ENCODE peak calls at places on chromosomes 5 and 9, in five cellular contexts. W, T, U, Z and H are unnamed samples.

GRCh38 chr5:39114155-39114554 is 40.0 kb upstream of the RICTOR start:
- DNase-seq in W (no peak), T (no peak), U (no peak), Z (no peak), H (no peak)

GRCh38 chr9:100561256-100561655 is 16.6 kb upstream of the CAVIN4 start:
- DNase-seq in W (no peak), T (no peak), U (no peak), Z (no peak), H (no peak)

GRCh38 chr9:113471566-113471965 is 8.0 kb downstream of the RGS3 start:
- DNase-seq in W (no peak), T (no peak), U (no peak), Z (no peak), H (no peak)

GRCh38 chr5:75054110-75054930 is 2.0 kb upstream of the GCNT4 start:
- DNase-seq in W (peak; percentile 24), T (peak; percentile 38), U (no peak), Z (no peak), H (no peak)

GRCh38 chr9:136684799-136685198 is 2.5 kb downstream of the AGPAT2 start:
- DNase-seq in W (no peak), T (no peak), U (no peak), Z (no peak), H (no peak)

GRCh38 chr5:132493241-132493640 is 2.7 kb upstream of the IRF1 start:
- DNase-seq in W (no peak), T (no peak), U (no peak), Z (no peak), H (no peak)

GRCh38 chr5:176415240-176416122 is 858 bp downstream of the CLTB start:
- DNase-seq in W (no peak), T (no peak), U (no peak), Z (peak; percentile 69), H (no peak)

GRCh38 chr5:172223901-172224873 is 30.2 kb downstream of the EFCAB9 start:
- DNase-seq in W (no peak), T (no peak), U (no peak), Z (no peak), H (no peak)

GRCh38 chr9:125929846-125930245 is 182.7 kb downstream of the PBX3 start:
- DNase-seq in W (no peak), T (no peak), U (no peak), Z (no peak), H (no peak)

GRCh38 chr5:77774981-77775772 is 962 bp downstream of the TBCA start:
- DNase-seq in W (peak; percentile 8), T (no peak), U (no peak), Z (no peak), H (no peak)

GRCh38 chr5:15995206-15996052 is 184.2 kb downstream of the MARCHF11 start:
- DNase-seq in W (peak; percentile 20), T (peak; percentile 43), U (no peak), Z (peak; percentile 10), H (peak; percentile 36)

GRCh38 chr9:79858509-79858908 is 286.7 kb downstream of the TLE4 start:
- DNase-seq in W (peak; percentile 4), T (no peak), U (no peak), Z (peak; percentile 3), H (no peak)

GRCh38 chr5:55577353-55578060 is 42.7 kb upstream of the PLPP1 start:
- DNase-seq in W (no peak), T (no peak), U (no peak), Z (no peak), H (no peak)

GRCh38 chr5:147786115-147786514 is 3.6 kb upstream of the JAKMIP2 start:
- DNase-seq in W (no peak), T (no peak), U (no peak), Z (no peak), H (no peak)

GRCh38 chr5:116088062-116088461 is 3.2 kb downstream of the COMMD10 start:
- DNase-seq in W (no peak), T (no peak), U (no peak), Z (no peak), H (no peak)

GRCh38 chr5:34452170-34452828 is 203.8 kb upstream of the RAI14 start:
- DNase-seq in W (no peak), T (no peak), U (no peak), Z (peak; percentile 6), H (no peak)

DNA sequence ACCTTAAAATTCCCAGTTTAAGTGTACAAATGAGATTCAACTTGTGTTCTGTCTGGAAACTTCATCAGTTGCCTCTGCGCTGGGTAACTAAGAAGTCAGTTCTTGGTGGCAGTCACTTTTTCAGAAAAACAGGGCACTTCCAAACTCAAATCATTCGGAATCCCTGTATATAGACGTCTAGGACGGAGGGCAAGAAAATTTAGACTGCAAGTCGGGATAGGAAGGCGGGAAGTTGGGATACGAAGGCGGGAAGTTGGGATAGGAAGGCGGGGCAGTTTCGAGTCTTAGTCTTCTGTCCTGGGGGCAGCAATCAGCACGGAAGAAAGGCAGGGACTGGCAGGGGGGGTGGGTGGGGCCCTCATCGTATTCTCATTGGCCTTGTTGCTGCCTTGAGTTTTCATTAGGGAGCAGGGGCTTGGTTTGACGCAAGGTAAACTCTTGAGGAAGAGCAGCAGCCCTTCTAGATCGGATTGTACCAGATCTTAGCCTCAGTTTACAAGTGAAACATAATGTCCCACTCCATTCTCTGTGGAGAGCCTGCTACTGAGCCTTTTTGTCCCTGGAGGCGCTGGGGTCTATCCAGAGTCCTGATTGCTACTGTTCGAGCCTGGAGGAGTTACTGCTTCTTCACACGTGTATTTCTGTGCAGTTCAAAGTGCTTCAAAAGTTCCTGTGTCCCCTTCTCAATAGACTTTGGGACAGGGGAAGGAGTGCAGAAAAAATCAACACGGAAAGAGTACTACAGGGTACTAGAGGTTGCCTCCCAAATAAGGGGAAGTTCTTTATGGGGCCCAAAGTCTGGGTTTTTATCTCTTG is 2.7 kb upstream of the PURA start:
- DNase-seq in W (no peak), T (no peak), U (no peak), Z (no peak), H (no peak)
- H3K4me3 ChIP-seq in W (no peak overlapping the region), T (no peak overlapping the region), U (no peak overlapping the region), Z (no peak overlapping the region), H (no peak overlapping the region)

GRCh38 chr5:62432618-62433064 is 20.1 kb downstream of the IPO11 start:
- DNase-seq in W (no peak), T (no peak), U (no peak), Z (no peak), H (no peak)
- H3K4me3 ChIP-seq in W (no peak overlapping the region), T (no peak overlapping the region), U (no peak overlapping the region), Z (no peak overlapping the region), H (no peak overlapping the region)

DNA sequence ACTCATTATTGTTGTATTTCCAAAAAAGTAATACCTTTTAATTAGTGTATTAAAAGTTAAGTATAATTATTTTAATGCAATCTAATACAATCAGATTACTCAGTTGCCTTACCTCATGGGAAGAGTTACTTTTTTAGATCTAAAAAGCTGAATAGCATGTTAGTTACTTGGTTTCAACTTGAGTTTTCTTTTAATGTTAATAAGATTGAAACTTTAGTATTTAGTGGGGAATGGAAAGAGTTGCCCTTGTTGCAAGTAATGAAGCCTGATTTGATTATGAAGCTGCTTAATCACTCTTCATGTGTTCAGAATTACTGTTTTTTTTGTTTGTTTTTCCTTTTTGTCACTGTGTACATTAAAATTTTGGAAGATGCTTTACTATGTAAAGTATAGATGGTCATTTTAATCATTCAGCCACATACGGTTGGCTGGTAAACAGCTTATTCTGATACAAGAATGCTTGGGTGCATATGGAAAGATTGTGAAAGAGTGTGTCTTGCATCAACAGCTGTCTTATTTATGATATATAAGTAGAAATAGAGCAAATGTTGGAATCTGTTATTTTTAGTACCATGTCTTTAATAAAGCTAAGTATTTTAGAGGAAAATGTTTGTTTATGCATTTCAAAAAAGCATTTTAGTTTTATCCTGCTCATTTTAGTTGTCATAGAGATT is 36.3 kb downstream of the SREK1 start:
- DNase-seq in W (no peak), T (no peak), U (no peak), Z (no peak), H (no peak)
- H3K4me3 ChIP-seq in W (no peak overlapping the region), T (no peak overlapping the region), U (no peak overlapping the region), Z (no peak overlapping the region), H (no peak overlapping the region)

DNA sequence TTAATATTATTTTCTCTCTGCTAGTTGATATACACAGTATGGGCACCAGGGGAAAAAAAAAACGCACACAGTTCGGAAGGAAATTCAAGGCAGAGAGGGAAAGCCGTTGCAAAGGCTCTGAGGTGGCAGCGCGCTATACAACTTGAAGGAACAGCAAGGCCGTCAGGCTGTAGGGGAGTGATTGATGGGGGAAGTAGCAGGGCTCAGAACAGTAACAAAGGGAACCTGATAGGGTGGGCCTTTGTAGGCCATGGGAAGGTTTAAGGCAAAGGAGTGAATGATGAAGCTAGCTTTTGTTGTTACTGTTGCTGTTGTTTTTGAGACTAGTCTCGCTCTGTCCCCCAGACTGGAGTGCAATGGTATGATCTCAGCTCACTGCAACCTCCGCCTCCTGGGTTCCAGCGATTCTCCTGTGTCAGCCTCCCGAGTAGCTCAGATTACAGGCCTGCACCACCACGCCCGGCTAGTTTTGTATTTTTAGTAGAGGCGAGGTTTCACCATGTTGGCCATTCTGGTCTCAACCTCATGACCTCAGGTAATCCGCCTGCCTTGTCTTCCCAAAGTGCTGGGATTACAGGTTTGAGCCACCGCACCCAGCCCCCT is 27.0 kb downstream of the AQP7 start:
- DNase-seq in W (no peak), T (peak; percentile 50), U (no peak), Z (peak; percentile 16), H (no peak)
- H3K4me3 ChIP-seq in W (no peak overlapping the region), T (no peak overlapping the region), U (no peak overlapping the region), Z (no peak overlapping the region), H (no peak overlapping the region)

GRCh38 chr9:108445431-108446018 is 410.3 kb downstream of the ACTL7B start:
- DNase-seq in W (no peak), T (no peak), U (no peak), Z (no peak), H (no peak)

GRCh38 chr9:108442604-108443277 is 413.0 kb downstream of the ACTL7B start:
- DNase-seq in W (no peak), T (no peak), U (no peak), Z (no peak), H (no peak)

GRCh38 chr9:108443278-108443633 is 412.5 kb downstream of the ACTL7B start:
- DNase-seq in W (no peak), T (no peak), U (no peak), Z (peak; percentile 44), H (peak; percentile 81)

GRCh38 chr9:108443741-108444140 is 412.0 kb downstream of the ACTL7B start:
- DNase-seq in W (no peak), T (no peak), U (no peak), Z (peak; percentile 60), H (peak; percentile 52)

DNA sequence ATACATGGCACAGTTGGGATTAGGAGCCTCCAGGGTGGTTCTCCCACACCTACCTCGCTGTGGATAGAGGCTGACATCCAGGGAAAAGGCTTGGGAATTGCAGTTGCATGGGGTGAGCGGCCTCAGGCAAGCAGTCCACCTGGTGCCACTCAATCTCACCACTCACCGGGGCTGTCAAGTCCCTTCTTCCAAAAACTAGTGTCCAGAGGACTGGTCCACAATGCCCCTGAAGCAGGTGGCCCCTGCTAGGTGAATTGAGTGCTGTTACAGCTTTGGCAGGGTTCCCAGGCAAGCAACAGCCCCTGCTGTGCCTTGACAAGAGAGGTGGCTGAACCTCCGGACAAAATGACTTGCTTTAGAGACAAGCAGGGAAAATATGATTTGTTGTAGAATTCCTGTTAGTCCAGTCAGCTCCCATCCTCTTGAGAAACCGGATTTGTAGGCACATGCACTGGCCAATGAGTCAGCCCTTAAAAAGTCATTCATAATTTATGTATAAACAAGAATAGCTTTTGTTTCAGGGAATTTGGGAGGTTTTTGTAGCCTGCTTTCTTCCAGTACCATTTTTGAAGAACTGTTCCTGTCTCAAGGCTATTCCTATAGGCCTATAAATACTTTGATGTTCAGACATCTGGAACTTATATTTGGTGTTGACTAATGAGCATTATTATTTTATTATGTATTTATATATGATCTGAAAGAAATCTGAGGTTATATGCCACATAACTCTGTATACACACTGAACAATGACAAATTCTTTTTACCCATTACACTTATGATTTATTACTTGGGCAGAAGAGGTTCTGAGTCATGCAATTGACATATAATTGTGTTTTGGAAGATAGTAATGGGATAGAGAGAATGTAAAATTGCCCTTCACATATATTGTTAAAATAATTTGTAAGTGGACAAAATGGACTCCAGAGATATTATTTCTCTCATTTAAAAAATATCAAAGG is 411.1 kb downstream of the ACTL7B start:
- DNase-seq in W (peak; percentile 93), T (no peak), U (no peak), Z (peak; percentile 95), H (peak; percentile 95)
- H3K4me3 ChIP-seq in W (peak overlapping the region; percentile 26), T (no peak overlapping the region), U (no peak overlapping the region), Z (peak overlapping the region; percentile 47), H (peak overlapping the region; percentile 19)